ENCODE peak calls at places on chromosome 18, in ten cellular contexts. One of them, this sample, is unnamed.

GRCh38 chr18:47492691-47493090 is 241.2 kb upstream of the SKOR2 start:
- DNase-seq in tibial nerve: no peak
- DNase-seq in brain microvascular endothelial cell: no peak
- DNase-seq in K562: no peak
- DNase-seq in CD4-positive, alpha-beta memory T cell: no peak
- DNase-seq in heart right ventricle: no peak
- DNase-seq in left ventricle myocardium inferior: no peak
- DNase-seq in spleen: no peak
- DNase-seq in HCT116: no peak
- DNase-seq in CD8-positive, alpha-beta memory T cell: no peak
- DNase-seq in this sample: no peak

GRCh38 chr18:76446746-76447267 is 48.2 kb downstream of the ZNF516 start:
- DNase-seq in heart right ventricle: no peak
- DNase-seq in tibial nerve: no peak
- DNase-seq in spleen: no peak
- DNase-seq in HCT116: no peak
- DNase-seq in CD8-positive, alpha-beta memory T cell: no peak
- DNase-seq in left ventricle myocardium inferior: no peak
- DNase-seq in K562: no peak
- DNase-seq in brain microvascular endothelial cell: no peak
- DNase-seq in CD4-positive, alpha-beta memory T cell: no peak
- DNase-seq in this sample: no peak

GRCh38 chr18:52670903-52671302 is 330.9 kb downstream of the DCC start:
- DNase-seq in brain microvascular endothelial cell: peak; percentile 1
- DNase-seq in CD4-positive, alpha-beta memory T cell: no peak
- DNase-seq in HCT116: no peak
- DNase-seq in K562: no peak
- DNase-seq in heart right ventricle: no peak
- DNase-seq in tibial nerve: no peak
- DNase-seq in left ventricle myocardium inferior: no peak
- DNase-seq in spleen: no peak
- DNase-seq in CD8-positive, alpha-beta memory T cell: no peak
- DNase-seq in this sample: peak; percentile 4

GRCh38 chr18:43271593-43272432 is 5.5 kb downstream of the SYT4 start:
- DNase-seq in brain microvascular endothelial cell: peak; percentile 58
- DNase-seq in tibial nerve: peak; percentile 48
- DNase-seq in CD4-positive, alpha-beta memory T cell: peak; percentile 9
- DNase-seq in CD8-positive, alpha-beta memory T cell: no peak
- DNase-seq in spleen: no peak
- DNase-seq in K562: peak; percentile 23
- DNase-seq in left ventricle myocardium inferior: no peak
- DNase-seq in HCT116: peak; percentile 19
- DNase-seq in heart right ventricle: peak; percentile 19
- DNase-seq in this sample: no peak

GRCh38 chr18:64668563-64668962 is 519.7 kb upstream of the LINC00305 start:
- DNase-seq in heart right ventricle: no peak
- DNase-seq in CD8-positive, alpha-beta memory T cell: no peak
- DNase-seq in spleen: no peak
- DNase-seq in brain microvascular endothelial cell: no peak
- DNase-seq in left ventricle myocardium inferior: no peak
- DNase-seq in tibial nerve: no peak
- DNase-seq in HCT116: no peak
- DNase-seq in K562: no peak
- DNase-seq in CD4-positive, alpha-beta memory T cell: no peak
- DNase-seq in this sample: no peak

GRCh38 chr18:69954719-69955118 is 7.0 kb upstream of the CD226 start:
- DNase-seq in CD4-positive, alpha-beta memory T cell: no peak
- DNase-seq in CD8-positive, alpha-beta memory T cell: no peak
- DNase-seq in spleen: no peak
- DNase-seq in HCT116: no peak
- DNase-seq in left ventricle myocardium inferior: no peak
- DNase-seq in tibial nerve: no peak
- DNase-seq in brain microvascular endothelial cell: no peak
- DNase-seq in heart right ventricle: no peak
- DNase-seq in K562: no peak
- DNase-seq in this sample: no peak

GRCh38 chr18:74252032-74252380 is 39.8 kb downstream of the CYB5A start:
- DNase-seq in CD4-positive, alpha-beta memory T cell: no peak
- DNase-seq in left ventricle myocardium inferior: no peak
- DNase-seq in heart right ventricle: no peak
- DNase-seq in tibial nerve: no peak
- DNase-seq in K562: no peak
- DNase-seq in spleen: no peak
- DNase-seq in HCT116: no peak
- DNase-seq in brain microvascular endothelial cell: peak; percentile 29
- DNase-seq in CD8-positive, alpha-beta memory T cell: no peak
- DNase-seq in this sample: no peak

GRCh38 chr18:47149457-47150028 is 757 bp downstream of the HDHD2 start:
- DNase-seq in K562: peak; percentile 32
- DNase-seq in brain microvascular endothelial cell: peak; percentile 1
- DNase-seq in HCT116: no peak
- DNase-seq in left ventricle myocardium inferior: no peak
- DNase-seq in CD8-positive, alpha-beta memory T cell: no peak
- DNase-seq in CD4-positive, alpha-beta memory T cell: no peak
- DNase-seq in spleen: no peak
- DNase-seq in heart right ventricle: no peak
- DNase-seq in tibial nerve: no peak
- DNase-seq in this sample: no peak

GRCh38 chr18:55833543-55833942 is 245.6 kb upstream of the TCF4 start:
- DNase-seq in brain microvascular endothelial cell: peak; percentile 99
- DNase-seq in tibial nerve: no peak
- DNase-seq in spleen: no peak
- DNase-seq in K562: no peak
- DNase-seq in heart right ventricle: no peak
- DNase-seq in CD8-positive, alpha-beta memory T cell: no peak
- DNase-seq in CD4-positive, alpha-beta memory T cell: no peak
- DNase-seq in left ventricle myocardium inferior: no peak
- DNase-seq in HCT116: no peak
- DNase-seq in this sample: no peak

GRCh38 chr18:55830490-55830889 is 242.5 kb upstream of the TCF4 start:
- DNase-seq in HCT116: no peak
- DNase-seq in CD4-positive, alpha-beta memory T cell: no peak
- DNase-seq in heart right ventricle: no peak
- DNase-seq in K562: no peak
- DNase-seq in tibial nerve: no peak
- DNase-seq in left ventricle myocardium inferior: no peak
- DNase-seq in brain microvascular endothelial cell: no peak
- DNase-seq in CD8-positive, alpha-beta memory T cell: no peak
- DNase-seq in spleen: no peak
- DNase-seq in this sample: peak; percentile 9
- H3K27ac ChIP-seq in HCT116: no peak overlapping the region
- H3K27ac ChIP-seq in CD4-positive, alpha-beta memory T cell: no peak overlapping the region
- H3K27ac ChIP-seq in heart right ventricle: no peak overlapping the region
- H3K27ac ChIP-seq in K562: no peak overlapping the region
- H3K27ac ChIP-seq in tibial nerve: no peak overlapping the region
- H3K27ac ChIP-seq in left ventricle myocardium inferior: no peak overlapping the region
- H3K27ac ChIP-seq in brain microvascular endothelial cell: no peak overlapping the region
- H3K27ac ChIP-seq in CD8-positive, alpha-beta memory T cell: no peak overlapping the region
- H3K27ac ChIP-seq in spleen: no peak overlapping the region
- H3K27ac ChIP-seq in this sample: no peak overlapping the region

DNA sequence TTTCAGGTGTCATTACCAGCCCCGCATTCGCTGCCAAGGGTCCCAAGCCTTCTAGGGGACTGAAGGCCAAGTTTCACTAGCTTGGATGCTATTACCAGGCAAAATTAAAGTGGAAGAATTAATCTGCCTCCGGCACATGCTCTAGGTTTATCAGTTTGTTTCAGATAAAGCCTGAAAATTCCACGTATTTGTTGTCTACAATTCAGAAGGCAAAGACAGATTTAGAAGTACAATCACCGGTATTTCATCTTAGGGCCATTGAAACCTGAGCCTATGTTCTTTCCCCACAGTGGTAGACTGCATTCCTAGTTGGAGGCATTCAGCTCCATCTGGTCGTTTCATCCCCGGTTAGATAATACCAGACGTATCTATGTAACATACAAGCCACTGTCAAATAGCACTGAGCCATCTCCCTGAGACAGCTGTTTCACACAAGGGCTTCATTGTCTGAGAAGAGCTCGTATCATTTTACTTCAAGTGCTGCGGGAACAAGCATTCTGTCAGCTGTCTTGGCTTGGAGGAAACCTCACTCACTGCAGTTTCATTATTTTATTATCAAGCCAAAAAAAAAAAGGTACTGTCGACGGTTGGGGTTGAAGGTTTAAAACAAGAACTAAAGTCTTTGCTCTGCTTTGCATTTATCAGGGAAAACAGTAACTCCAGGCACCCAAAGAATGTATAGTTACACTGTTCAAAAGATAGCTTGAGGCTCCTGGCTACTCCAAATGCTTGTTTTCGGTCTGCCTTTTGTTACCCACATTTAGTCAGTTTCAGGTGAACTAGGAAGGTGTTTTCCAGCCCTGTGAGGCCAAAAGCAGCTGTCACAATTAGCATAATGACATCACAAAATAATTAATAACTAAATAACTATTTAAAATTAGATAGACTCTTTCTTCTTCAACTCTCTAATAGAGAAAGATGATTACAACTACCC is 76.7 kb downstream of the TGIF1 start:
- DNase-seq in brain microvascular endothelial cell: peak; percentile 57
- DNase-seq in tibial nerve: peak; percentile 16
- DNase-seq in CD8-positive, alpha-beta memory T cell: no peak
- DNase-seq in left ventricle myocardium inferior: no peak
- DNase-seq in HCT116: no peak
- DNase-seq in K562: peak; percentile 68
- DNase-seq in spleen: no peak
- DNase-seq in CD4-positive, alpha-beta memory T cell: no peak
- DNase-seq in heart right ventricle: no peak
- DNase-seq in this sample: no peak
- H3K27ac ChIP-seq in brain microvascular endothelial cell: no peak overlapping the region
- H3K27ac ChIP-seq in tibial nerve: peak overlapping the region; percentile 69
- H3K27ac ChIP-seq in CD8-positive, alpha-beta memory T cell: no peak overlapping the region
- H3K27ac ChIP-seq in left ventricle myocardium inferior: no peak overlapping the region
- H3K27ac ChIP-seq in HCT116: no peak overlapping the region
- H3K27ac ChIP-seq in K562: peak overlapping the region; percentile 43
- H3K27ac ChIP-seq in spleen: no peak overlapping the region
- H3K27ac ChIP-seq in CD4-positive, alpha-beta memory T cell: no peak overlapping the region
- H3K27ac ChIP-seq in heart right ventricle: no peak overlapping the region
- H3K27ac ChIP-seq in this sample: no peak overlapping the region

GRCh38 chr18:26747131-26747475 is 118.4 kb downstream of the AQP4 start:
- DNase-seq in left ventricle myocardium inferior: no peak
- DNase-seq in K562: no peak
- DNase-seq in heart right ventricle: no peak
- DNase-seq in CD4-positive, alpha-beta memory T cell: no peak
- DNase-seq in spleen: no peak
- DNase-seq in CD8-positive, alpha-beta memory T cell: no peak
- DNase-seq in HCT116: no peak
- DNase-seq in tibial nerve: no peak
- DNase-seq in brain microvascular endothelial cell: no peak
- DNase-seq in this sample: no peak

GRCh38 chr18:26745288-26745975 is 120.1 kb downstream of the AQP4 start:
- DNase-seq in left ventricle myocardium inferior: no peak
- DNase-seq in tibial nerve: no peak
- DNase-seq in heart right ventricle: no peak
- DNase-seq in HCT116: no peak
- DNase-seq in brain microvascular endothelial cell: no peak
- DNase-seq in CD4-positive, alpha-beta memory T cell: no peak
- DNase-seq in CD8-positive, alpha-beta memory T cell: no peak
- DNase-seq in spleen: no peak
- DNase-seq in K562: no peak
- DNase-seq in this sample: peak; percentile 47

GRCh38 chr18:26741041-26741440 is 124.5 kb downstream of the AQP4 start:
- DNase-seq in CD8-positive, alpha-beta memory T cell: no peak
- DNase-seq in spleen: no peak
- DNase-seq in HCT116: no peak
- DNase-seq in tibial nerve: no peak
- DNase-seq in CD4-positive, alpha-beta memory T cell: no peak
- DNase-seq in left ventricle myocardium inferior: no peak
- DNase-seq in K562: no peak
- DNase-seq in brain microvascular endothelial cell: no peak
- DNase-seq in heart right ventricle: no peak
- DNase-seq in this sample: no peak

GRCh38 chr18:26746284-26747130 is 119.0 kb downstream of the AQP4 start:
- DNase-seq in spleen: no peak
- DNase-seq in left ventricle myocardium inferior: no peak
- DNase-seq in brain microvascular endothelial cell: no peak
- DNase-seq in CD4-positive, alpha-beta memory T cell: no peak
- DNase-seq in tibial nerve: no peak
- DNase-seq in HCT116: no peak
- DNase-seq in K562: no peak
- DNase-seq in CD8-positive, alpha-beta memory T cell: no peak
- DNase-seq in heart right ventricle: no peak
- DNase-seq in this sample: no peak
- H3K27ac ChIP-seq in spleen: peak overlapping the region; percentile 38
- H3K27ac ChIP-seq in left ventricle myocardium inferior: no peak overlapping the region
- H3K27ac ChIP-seq in brain microvascular endothelial cell: no peak overlapping the region
- H3K27ac ChIP-seq in CD4-positive, alpha-beta memory T cell: no peak overlapping the region
- H3K27ac ChIP-seq in tibial nerve: no peak overlapping the region
- H3K27ac ChIP-seq in HCT116: no peak overlapping the region
- H3K27ac ChIP-seq in K562: no peak overlapping the region
- H3K27ac ChIP-seq in CD8-positive, alpha-beta memory T cell: no peak overlapping the region
- H3K27ac ChIP-seq in heart right ventricle: no peak overlapping the region
- H3K27ac ChIP-seq in this sample: no peak overlapping the region

GRCh38 chr18:50315100-50315871 is 27.8 kb upstream of the CXXC1 start:
- DNase-seq in HCT116: no peak
- DNase-seq in CD8-positive, alpha-beta memory T cell: no peak
- DNase-seq in CD4-positive, alpha-beta memory T cell: no peak
- DNase-seq in heart right ventricle: no peak
- DNase-seq in K562: no peak
- DNase-seq in tibial nerve: no peak
- DNase-seq in left ventricle myocardium inferior: no peak
- DNase-seq in spleen: no peak
- DNase-seq in brain microvascular endothelial cell: no peak
- DNase-seq in this sample: no peak

GRCh38 chr18:50311573-50312106 is 24.1 kb upstream of the CXXC1 start:
- DNase-seq in CD4-positive, alpha-beta memory T cell: no peak
- DNase-seq in tibial nerve: no peak
- DNase-seq in spleen: no peak
- DNase-seq in CD8-positive, alpha-beta memory T cell: no peak
- DNase-seq in brain microvascular endothelial cell: no peak
- DNase-seq in left ventricle myocardium inferior: no peak
- DNase-seq in heart right ventricle: no peak
- DNase-seq in K562: no peak
- DNase-seq in HCT116: no peak
- DNase-seq in this sample: peak; percentile 49

GRCh38 chr18:50313031-50313607 is 25.6 kb upstream of the CXXC1 start:
- DNase-seq in CD8-positive, alpha-beta memory T cell: no peak
- DNase-seq in spleen: no peak
- DNase-seq in brain microvascular endothelial cell: no peak
- DNase-seq in K562: no peak
- DNase-seq in tibial nerve: no peak
- DNase-seq in HCT116: no peak
- DNase-seq in left ventricle myocardium inferior: no peak
- DNase-seq in heart right ventricle: no peak
- DNase-seq in CD4-positive, alpha-beta memory T cell: no peak
- DNase-seq in this sample: no peak

GRCh38 chr18:50312296-50313030 is 25.0 kb upstream of the CXXC1 start:
- DNase-seq in CD8-positive, alpha-beta memory T cell: no peak
- DNase-seq in spleen: no peak
- DNase-seq in CD4-positive, alpha-beta memory T cell: no peak
- DNase-seq in K562: no peak
- DNase-seq in left ventricle myocardium inferior: no peak
- DNase-seq in HCT116: no peak
- DNase-seq in brain microvascular endothelial cell: no peak
- DNase-seq in heart right ventricle: no peak
- DNase-seq in tibial nerve: no peak
- DNase-seq in this sample: no peak

DNA sequence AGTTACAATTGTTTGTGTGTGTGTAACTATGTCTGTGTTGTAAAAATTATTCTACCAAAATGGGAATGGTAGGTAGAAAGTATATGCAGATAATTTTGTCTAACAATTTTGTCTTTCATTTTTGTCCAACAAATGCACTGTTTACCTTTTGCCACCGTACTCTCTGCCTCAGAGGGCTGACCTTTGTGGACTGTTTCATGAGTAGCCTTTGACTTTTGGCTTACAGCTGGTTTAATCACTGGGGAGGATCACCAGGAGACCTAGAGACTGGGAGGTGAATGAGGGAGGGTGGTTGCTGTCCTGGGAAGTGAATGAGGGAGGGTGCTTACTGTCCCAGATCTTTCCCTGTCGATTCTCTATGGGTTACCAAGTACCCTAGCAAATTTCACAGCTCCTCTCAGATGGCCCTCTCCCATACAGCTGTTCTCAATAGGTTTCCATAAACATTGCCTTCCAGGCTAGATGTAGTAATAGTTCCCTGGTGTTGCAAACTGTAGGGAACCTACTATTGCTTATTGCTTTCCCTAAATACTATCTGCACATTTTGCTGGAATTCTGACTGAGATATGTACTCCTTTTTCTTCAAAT is 26.5 kb upstream of the CXXC1 start:
- DNase-seq in tibial nerve: no peak
- DNase-seq in left ventricle myocardium inferior: no peak
- DNase-seq in brain microvascular endothelial cell: no peak
- DNase-seq in CD4-positive, alpha-beta memory T cell: no peak
- DNase-seq in CD8-positive, alpha-beta memory T cell: no peak
- DNase-seq in spleen: no peak
- DNase-seq in K562: no peak
- DNase-seq in HCT116: no peak
- DNase-seq in heart right ventricle: no peak
- DNase-seq in this sample: no peak
- H3K27ac ChIP-seq in tibial nerve: no peak overlapping the region
- H3K27ac ChIP-seq in left ventricle myocardium inferior: no peak overlapping the region
- H3K27ac ChIP-seq in brain microvascular endothelial cell: no peak overlapping the region
- H3K27ac ChIP-seq in CD4-positive, alpha-beta memory T cell: no peak overlapping the region
- H3K27ac ChIP-seq in CD8-positive, alpha-beta memory T cell: no peak overlapping the region
- H3K27ac ChIP-seq in spleen: no peak overlapping the region
- H3K27ac ChIP-seq in K562: no peak overlapping the region
- H3K27ac ChIP-seq in HCT116: no peak overlapping the region
- H3K27ac ChIP-seq in heart right ventricle: no peak overlapping the region
- H3K27ac ChIP-seq in this sample: no peak overlapping the region

This sample was measured in body of pancreas.